ENCODE peak calls at places on chromosomes 4 and X, in eight cellular contexts. L, R, T, O, F, J, E and Q are unnamed samples.

GRCh38 chrX:42442745-42443144 is 335.2 kb downstream of the PPP1R2C start:
- DNase-seq in T (no peak), F (no peak), J (no peak), O (no peak), E (no peak), R (no peak), L (peak), Q (no peak)

GRCh38 chr4:76943129-76943620 is 6.4 kb upstream of the SEPTIN11 start:
- DNase-seq in O (peak), T (no peak), J (no peak), E (peak), L (no peak), F (no peak), R (peak), Q (peak)

GRCh38 chr4:8368998-8369397 is 71.5 kb downstream of the ACOX3 start:
- DNase-seq in O (no peak), R (no peak), F (no peak), J (no peak), L (no peak), E (no peak), T (no peak), Q (no peak)

GRCh38 chr4:74738756-74739155 is 55.6 kb downstream of the BTC start:
- DNase-seq in T (no peak), O (no peak), J (no peak), E (no peak), F (peak), R (no peak), L (no peak), Q (no peak)

GRCh38 chrX:100297732-100298131 is 112.3 kb downstream of the PCDH19 start:
- DNase-seq in T (no peak), R (no peak), O (no peak), J (no peak), E (no peak), L (no peak), F (no peak), Q (no peak)

GRCh38 chrX:152903589-152903988 is 5.7 kb downstream of the ZNF185 start:
- DNase-seq in T (no peak), O (no peak), E (no peak), L (no peak), J (no peak), R (no peak), F (no peak), Q (no peak)

GRCh38 chrX:52852110-52852872 is 15.6 kb downstream of the XAGE3 start:
- DNase-seq in R (no peak), O (peak), T (no peak), F (no peak), L (no peak), J (no peak), E (peak), Q (no peak)

GRCh38 chr4:84493092-84493850 is 5.8 kb downstream of the NKX6-1 start:
- DNase-seq in T (no peak), J (no peak), R (peak), E (no peak), O (peak), F (no peak), L (peak), Q (no peak)

GRCh38 chrX:5397409-5397808 is 831.3 kb downstream of the NLGN4X start:
- DNase-seq in F (no peak), L (no peak), J (no peak), R (no peak), T (no peak), O (no peak), E (no peak), Q (no peak)

GRCh38 chr4:188455353-188455752 is 316.1 kb downstream of the TRIML1 start:
- DNase-seq in T (no peak), F (no peak), R (no peak), O (no peak), L (no peak), E (peak), J (no peak), Q (no peak)

GRCh38 chr4:129145222-129145730 is 49.3 kb downstream of the C4orf33 start:
- DNase-seq in E (no peak), R (no peak), T (no peak), J (no peak), O (no peak), F (no peak), L (no peak), Q (no peak)

GRCh38 chrX:111445485-111445884 is 33.5 kb upstream of the DCX start:
- DNase-seq in O (peak), T (no peak), L (peak), R (peak), F (peak), E (peak), J (no peak), Q (no peak)

GRCh38 chr4:32010221-32010620 is 1290.1 kb downstream of the PCDH7 start:
- DNase-seq in R (no peak), J (no peak), L (no peak), O (no peak), T (no peak), E (peak), F (no peak), Q (no peak)

GRCh38 chr4:101753702-101754101 is 36.8 kb upstream of the BANK1 start:
- DNase-seq in R (peak), T (no peak), J (no peak), O (peak), E (no peak), F (no peak), L (no peak), Q (no peak)

GRCh38 chrX:153317996-153318722 is 3.4 kb downstream of the PNMA6F start:
- DNase-seq in F (no peak), O (no peak), L (no peak), T (no peak), R (no peak), E (no peak), J (no peak), Q (no peak)

GRCh38 chr4:187415227-187415626 is 580.3 kb upstream of the ZFP42 start:
- DNase-seq in F (no peak), O (no peak), L (no peak), E (no peak), R (no peak), T (no peak), J (no peak), Q (no peak)

GRCh38 chrX:23981711-23982110 is 45.3 kb downstream of the KLHL15 start:
- DNase-seq in E (no peak), O (no peak), L (no peak), F (no peak), T (no peak), R (no peak), J (no peak), Q (no peak)

GRCh38 chr4:66430856-66431255 is 760.6 kb upstream of the EPHA5 start:
- DNase-seq in T (no peak), F (no peak), R (peak), E (peak), J (no peak), L (no peak), O (no peak), Q (no peak)

GRCh38 chr4:53706422-53707032 is 115.2 kb upstream of the LNX1 start:
- DNase-seq in E (peak), L (peak), R (peak), F (peak), T (no peak), J (peak), O (peak), Q (no peak)

GRCh38 chr4:92551616-92552015 is 247.8 kb downstream of the GRID2 start:
- DNase-seq in R (no peak), E (no peak), T (no peak), J (no peak), F (no peak), O (no peak), L (no peak), Q (no peak)

GRCh38 chr4:113646456-113646809 is 115.1 kb downstream of the CAMK2D start:
- DNase-seq in J (no peak), T (no peak), E (no peak), R (peak), F (no peak), L (no peak), O (peak), Q (no peak)

GRCh38 chr4:159563257-159563656 is 460.4 kb downstream of the RAPGEF2 start:
- DNase-seq in R (no peak), E (no peak), T (no peak), L (no peak), F (no peak), O (no peak), J (no peak), Q (no peak)

GRCh38 chr4:114132199-114132598 is 152.8 kb upstream of the ARSJ start:
- DNase-seq in O (no peak), R (no peak), L (no peak), J (no peak), E (no peak), T (no peak), F (no peak), Q (no peak)

GRCh38 chrX:46125139-46125538 is 420.1 kb downstream of the ZNF674 start:
- DNase-seq in O (peak), L (peak), T (no peak), J (no peak), E (no peak), F (no peak), R (no peak), Q (no peak)

GRCh38 chr4:105106416-105106815 is 40.3 kb upstream of the TET2 start:
- DNase-seq in O (no peak), F (no peak), J (no peak), R (peak), L (no peak), E (no peak), T (no peak), Q (no peak)

GRCh38 chrX:38494239-38494823 is 67.0 kb upstream of the TSPAN7 start:
- DNase-seq in L (no peak), O (no peak), R (no peak), F (no peak), E (no peak), T (no peak), J (no peak), Q (no peak)

GRCh38 chr4:3819210-3819919 is 53.2 kb downstream of the ADRA2C start:
- DNase-seq in R (no peak), J (no peak), T (no peak), L (no peak), E (no peak), O (no peak), F (no peak), Q (no peak)

GRCh38 chrX:103276581-103277002 is at the start of gene TCEAL5:
- DNase-seq in R (no peak), O (no peak), F (no peak), E (no peak), L (no peak), T (no peak), J (no peak), Q (no peak)

GRCh38 chrX:9745417-9746115 is 20.1 kb downstream of the GPR143 start:
- DNase-seq in T (no peak), O (no peak), F (no peak), R (peak), L (no peak), E (peak), J (peak), Q (no peak)

GRCh38 chr4:48343035-48343434 is 1.7 kb downstream of the SLAIN2 start:
- DNase-seq in R (no peak), J (no peak), E (no peak), L (peak), F (no peak), O (no peak), T (no peak), Q (no peak)

GRCh38 chrX:155216940-155217450 is 735 bp downstream of the VBP1 start:
- DNase-seq in J (no peak), O (peak), R (peak), F (no peak), L (peak), E (no peak), T (no peak), Q (no peak)

GRCh38 chr4:182185491-182185890 is 57.7 kb upstream of the TENM3 start:
- DNase-seq in E (no peak), O (peak), L (no peak), T (no peak), J (no peak), R (peak), F (no peak), Q (no peak)

GRCh38 chr4:172105918-172106317 is 292.7 kb downstream of the GALNTL6 start:
- DNase-seq in F (no peak), R (no peak), L (no peak), T (no peak), J (no peak), O (no peak), E (no peak), Q (no peak)

GRCh38 chrX:40050532-40050931 is 47.2 kb downstream of the BCOR start:
- DNase-seq in L (no peak), T (no peak), E (no peak), R (no peak), F (no peak), O (no peak), J (no peak), Q (no peak)

GRCh38 chr4:60948008-60948407 is 252.1 kb upstream of the ADGRL3 start:
- DNase-seq in E (peak), R (peak), F (no peak), J (no peak), L (no peak), T (no peak), O (no peak), Q (no peak)

GRCh38 chr4:16897351-16897750 is 1.1 kb downstream of the LDB2 start:
- DNase-seq in R (no peak), J (no peak), E (no peak), L (no peak), F (no peak), T (no peak), O (no peak), Q (no peak)
- H3K4me3 ChIP-seq in R (peak), J (peak), E (peak), L (peak), F (peak), T (peak), O (peak), Q (peak)

GRCh38 chr4:69154021-69154420 is 57.7 kb downstream of the UGT2B7 start:
- DNase-seq in L (no peak), R (no peak), T (no peak), J (no peak), F (no peak), O (no peak), E (no peak), Q (no peak)

GRCh38 chr4:69156913-69157312 is 57.6 kb downstream of the UGT2B11 start:
- DNase-seq in L (no peak), R (no peak), O (no peak), E (no peak), J (no peak), F (no peak), T (no peak), Q (no peak)
- TF ChIP-seq CTCF in L (peak), R (no peak), O (no peak), E (peak), J (no peak), F (peak), T (no peak), Q (peak)

GRCh38 chr4:166195101-166195500 is 322.1 kb downstream of the TLL1 start:
- DNase-seq in J (no peak), E (no peak), L (no peak), O (no peak), R (peak), F (no peak), T (no peak), Q (no peak)

GRCh38 chr4:166198516-166198915 is 325.5 kb downstream of the TLL1 start:
- DNase-seq in O (no peak), T (no peak), J (no peak), E (no peak), R (no peak), F (no peak), L (no peak), Q (no peak)

GRCh38 chr4:166197166-166197565 is 324.1 kb downstream of the TLL1 start:
- DNase-seq in F (no peak), O (no peak), R (peak), L (no peak), J (no peak), E (no peak), T (no peak), Q (no peak)

GRCh38 chr4:166198921-166199320 is 325.9 kb downstream of the TLL1 start:
- DNase-seq in E (no peak), J (no peak), T (no peak), R (no peak), O (no peak), F (no peak), L (no peak), Q (no peak)

DNA sequence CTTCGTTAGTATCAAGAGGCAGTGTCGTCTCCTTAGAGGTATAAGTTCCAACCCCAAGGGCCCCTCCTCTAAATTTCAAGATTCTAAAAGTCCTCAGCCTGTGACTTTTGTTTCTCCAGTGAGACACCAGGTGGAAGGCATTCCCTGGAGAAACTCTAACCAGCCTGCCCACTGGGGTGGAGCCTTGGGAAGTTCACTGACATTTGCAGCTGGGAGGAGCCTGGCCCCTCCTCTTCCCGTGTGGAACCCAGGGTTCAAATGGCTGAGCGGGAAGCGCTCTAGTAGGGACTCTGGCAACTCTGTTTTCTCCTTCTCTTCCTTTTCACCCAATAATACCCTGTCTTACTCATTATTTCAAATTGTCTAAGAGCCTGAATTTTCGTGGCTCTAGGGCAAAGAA is 325.0 kb downstream of the TLL1 start:
- DNase-seq in O (no peak), F (no peak), T (no peak), L (no peak), J (no peak), R (no peak), E (no peak), Q (no peak)
- H3K4me3 ChIP-seq in O (no peak), F (no peak), T (no peak), L (no peak), J (no peak), R (no peak), E (no peak), Q (no peak)

DNA sequence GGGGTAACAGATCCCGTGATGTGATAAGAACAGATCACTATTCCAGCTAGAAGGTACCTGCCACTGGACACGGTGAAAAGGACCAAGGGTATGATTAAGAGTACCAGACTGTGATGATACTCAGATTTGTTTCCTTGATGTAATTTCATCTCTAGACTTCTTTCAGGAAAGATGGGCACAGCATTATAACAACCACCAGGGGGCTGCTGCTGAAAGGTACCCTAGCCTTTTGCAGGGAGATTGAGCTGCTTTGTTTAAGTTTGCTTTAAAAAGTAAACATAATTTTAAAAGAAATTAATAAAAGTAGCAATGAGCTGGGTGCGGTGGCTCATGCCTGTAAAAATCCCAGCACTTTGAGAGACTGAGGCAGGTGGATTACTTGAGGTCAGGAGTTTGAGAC is 145.4 kb downstream of the EMCN start:
- DNase-seq in E (no peak), O (no peak), L (peak), F (no peak), J (no peak), R (no peak), T (no peak), Q (no peak)
- TF ChIP-seq CTCF in E (peak), O (peak), L (peak), F (peak), J (no peak), R (peak), T (no peak), Q (peak)

GRCh38 chr4:2244947-2245786 is 3.2 kb upstream of the HAUS3 start:
- DNase-seq in R (no peak), J (no peak), O (no peak), T (no peak), L (peak), E (no peak), F (no peak), Q (no peak)

GRCh38 chr4:2237267-2237666 is 4.7 kb downstream of the HAUS3 start:
- DNase-seq in F (no peak), L (no peak), E (no peak), O (no peak), R (no peak), T (no peak), J (no peak), Q (no peak)

GRCh38 chr4:2241410-2242353 is at the start of the genes HAUS3 and POLN:
- DNase-seq in O (peak), F (peak), J (peak), R (peak), T (peak), E (peak), L (peak), Q (peak)

GRCh38 chr4:2243682-2244380 is 1.9 kb upstream of the HAUS3 start:
- DNase-seq in E (no peak), R (no peak), J (peak), T (peak), O (peak), L (peak), F (no peak), Q (no peak)

DNA sequence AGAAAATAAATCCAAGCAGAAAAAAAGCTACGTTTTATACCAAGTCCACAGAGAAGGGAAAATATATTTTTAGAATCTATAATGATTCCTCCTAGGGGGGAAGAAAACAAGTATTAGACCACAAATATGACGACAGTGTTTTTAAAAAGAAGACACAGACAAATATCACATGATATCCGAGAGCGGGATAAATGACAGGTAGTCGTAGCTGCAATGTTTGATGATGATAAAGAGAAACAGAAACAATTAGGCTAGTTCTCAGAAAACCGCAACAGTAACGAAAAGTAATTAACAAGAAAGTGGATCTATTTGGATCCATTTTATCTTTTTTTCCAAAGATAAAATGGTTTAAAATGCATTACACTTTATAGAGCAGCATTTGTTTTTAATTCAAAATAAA is 918 bp downstream of the HAUS3 start:
- DNase-seq in O (no peak), F (no peak), T (no peak), R (no peak), L (no peak), J (no peak), E (no peak), Q (no peak)
- H3K4me3 ChIP-seq in O (peak), F (peak), T (peak), R (peak), L (peak), J (peak), E (peak), Q (peak)

GRCh38 chr4:140740906-140741670 is 15.1 kb downstream of the TBC1D9 start:
- DNase-seq in E (no peak), J (no peak), F (no peak), L (no peak), O (no peak), T (no peak), R (no peak), Q (no peak)

GRCh38 chr4:140740422-140740821 is 15.8 kb downstream of the TBC1D9 start:
- DNase-seq in T (no peak), L (no peak), E (no peak), F (no peak), J (no peak), R (no peak), O (no peak), Q (no peak)

GRCh38 chr4:140742838-140743193 is 13.4 kb downstream of the TBC1D9 start:
- DNase-seq in J (no peak), F (no peak), T (no peak), E (no peak), O (no peak), L (no peak), R (no peak), Q (no peak)

GRCh38 chr4:140744421-140744820 is 11.8 kb downstream of the TBC1D9 start:
- DNase-seq in R (no peak), T (no peak), E (no peak), J (no peak), F (no peak), O (no peak), L (no peak), Q (no peak)

GRCh38 chr4:140743194-140743931 is 12.8 kb downstream of the TBC1D9 start:
- DNase-seq in T (no peak), L (peak), E (no peak), R (peak), J (no peak), F (no peak), O (peak), Q (no peak)
- TF ChIP-seq CTCF in T (peak), L (peak), E (peak), R (peak), J (no peak), F (no peak), O (peak), Q (no peak)